ENCODE peak calls at places on chromosomes 2 and 18, in four cellular contexts. One of them, this sample, is unnamed.

GRCh38 chr2:128472789-128473174 is 154.1 kb upstream of the HS6ST1 start:
- DNase-seq in K562: no peak
- DNase-seq in GM12878: no peak
- DNase-seq in HepG2: no peak
- DNase-seq in this sample: no peak

GRCh38 chr18:48926420-48926857 is 24.3 kb downstream of the SMAD7 start:
- DNase-seq in K562: no peak
- DNase-seq in GM12878: no peak
- DNase-seq in HepG2: peak; percentile 89
- DNase-seq in this sample: no peak

GRCh38 chr2:239927424-239927981 is 97.6 kb downstream of the NDUFA10 start:
- DNase-seq in K562: peak; percentile 77
- DNase-seq in GM12878: no peak
- DNase-seq in HepG2: peak; percentile 75
- DNase-seq in this sample: peak; percentile 89

GRCh38 chr18:38047820-38048219 is 482.2 kb upstream of the CELF4 start:
- DNase-seq in K562: no peak
- DNase-seq in GM12878: no peak
- DNase-seq in HepG2: no peak
- DNase-seq in this sample: no peak

GRCh38 chr2:69469784-69470183 is 32.5 kb upstream of the NFU1 start:
- DNase-seq in K562: no peak
- DNase-seq in GM12878: no peak
- DNase-seq in HepG2: no peak
- DNase-seq in this sample: no peak

GRCh38 chr2:159936471-159936870 is 125.9 kb downstream of the PLA2R1 start:
- DNase-seq in K562: peak; percentile 37
- DNase-seq in GM12878: no peak
- DNase-seq in HepG2: no peak
- DNase-seq in this sample: peak; percentile 14

GRCh38 chr2:145043399-145043834 is 523.5 kb upstream of the ZEB2 start:
- DNase-seq in K562: peak; percentile 8
- DNase-seq in GM12878: no peak
- DNase-seq in HepG2: no peak
- DNase-seq in this sample: peak; percentile 30

GRCh38 chr18:9849407-9849961 is 36.3 kb upstream of the TXNDC2 start:
- DNase-seq in K562: peak; percentile 90
- DNase-seq in GM12878: no peak
- DNase-seq in HepG2: no peak
- DNase-seq in this sample: no peak

GRCh38 chr2:29841386-29842004 is 79.9 kb downstream of the ALK start:
- DNase-seq in K562: peak; percentile 43
- DNase-seq in GM12878: peak; percentile 7
- DNase-seq in HepG2: peak; percentile 30
- DNase-seq in this sample: peak; percentile 35

GRCh38 chr2:108220191-108220590 is 19.6 kb upstream of the SULT1C3 start:
- DNase-seq in K562: no peak
- DNase-seq in GM12878: no peak
- DNase-seq in HepG2: no peak
- DNase-seq in this sample: no peak

GRCh38 chr18:58687871-58688308 is 16.6 kb downstream of the MALT1 start:
- DNase-seq in K562: no peak
- DNase-seq in GM12878: peak; percentile 73
- DNase-seq in HepG2: no peak
- DNase-seq in this sample: no peak

GRCh38 chr18:44819944-44820510 is 139.3 kb downstream of the SETBP1 start:
- DNase-seq in K562: no peak
- DNase-seq in GM12878: no peak
- DNase-seq in HepG2: no peak
- DNase-seq in this sample: no peak

GRCh38 chr2:88227446-88227845 is 57.3 kb downstream of the THNSL2 start:
- DNase-seq in K562: no peak
- DNase-seq in GM12878: no peak
- DNase-seq in HepG2: no peak
- DNase-seq in this sample: no peak

GRCh38 chr18:22432672-22433137 is 15.0 kb upstream of the CTAGE1 start:
- DNase-seq in K562: peak; percentile 72
- DNase-seq in GM12878: no peak
- DNase-seq in HepG2: no peak
- DNase-seq in this sample: peak; percentile 70

GRCh38 chr18:56709463-56709862 is 58.3 kb downstream of the WDR7 start:
- DNase-seq in K562: peak; percentile 59
- DNase-seq in GM12878: peak; percentile 46
- DNase-seq in HepG2: peak; percentile 54
- DNase-seq in this sample: peak; percentile 22

GRCh38 chr2:234191819-234192407 is 141.4 kb downstream of the SPP2 start:
- DNase-seq in K562: no peak
- DNase-seq in GM12878: no peak
- DNase-seq in HepG2: no peak
- DNase-seq in this sample: peak; percentile 74

GRCh38 chr2:136255648-136256461 is 137.9 kb upstream of the CXCR4 start:
- DNase-seq in K562: no peak
- DNase-seq in GM12878: no peak
- DNase-seq in HepG2: no peak
- DNase-seq in this sample: no peak

GRCh38 chr18:22545091-22545795 is 127.5 kb upstream of the CTAGE1 start:
- DNase-seq in K562: no peak
- DNase-seq in GM12878: no peak
- DNase-seq in HepG2: no peak
- DNase-seq in this sample: no peak

GRCh38 chr2:38720613-38721241 is 30.4 kb downstream of the SRSF7 start:
- DNase-seq in K562: peak; percentile 55
- DNase-seq in GM12878: peak; percentile 40
- DNase-seq in HepG2: no peak
- DNase-seq in this sample: no peak

GRCh38 chr2:168611896-168612650 is 156.0 kb downstream of the CERS6 start:
- DNase-seq in K562: no peak
- DNase-seq in GM12878: no peak
- DNase-seq in HepG2: no peak
- DNase-seq in this sample: no peak

GRCh38 chr2:168614291-168615018 is 158.4 kb downstream of the CERS6 start:
- DNase-seq in K562: no peak
- DNase-seq in GM12878: no peak
- DNase-seq in HepG2: no peak
- DNase-seq in this sample: no peak

GRCh38 chr2:168611091-168611490 is 155.0 kb downstream of the CERS6 start:
- DNase-seq in K562: no peak
- DNase-seq in GM12878: no peak
- DNase-seq in HepG2: no peak
- DNase-seq in this sample: no peak

GRCh38 chr2:168613510-168613909 is 157.4 kb downstream of the CERS6 start:
- DNase-seq in K562: no peak
- DNase-seq in GM12878: no peak
- DNase-seq in HepG2: no peak
- DNase-seq in this sample: no peak

GRCh38 chr2:168612719-168613118 is 156.6 kb downstream of the CERS6 start:
- DNase-seq in K562: no peak
- DNase-seq in GM12878: no peak
- DNase-seq in HepG2: no peak
- DNase-seq in this sample: no peak
- TF ChIP-seq BHLHE40 in K562: no peak
- TF ChIP-seq BHLHE40 in GM12878: no peak
- TF ChIP-seq BHLHE40 in HepG2: no peak
- TF ChIP-seq BHLHE40 in this sample: no peak

GRCh38 chr2:10844083-10844482 is 31.5 kb upstream of the PDIA6 start:
- DNase-seq in K562: no peak
- DNase-seq in GM12878: no peak
- DNase-seq in HepG2: no peak
- DNase-seq in this sample: peak; percentile 52
- TF ChIP-seq EP300 in K562: no peak
- TF ChIP-seq EP300 in GM12878: no peak
- TF ChIP-seq EP300 in HepG2: no peak
- TF ChIP-seq EP300 in this sample: no peak

GRCh38 chr2:85215074-85216050 is 82.2 kb downstream of the TCF7L1 start:
- DNase-seq in K562: no peak
- DNase-seq in GM12878: no peak
- DNase-seq in HepG2: peak; percentile 27
- DNase-seq in this sample: no peak
- TF ChIP-seq BHLHE40 in K562: no peak
- TF ChIP-seq BHLHE40 in GM12878: no peak
- TF ChIP-seq BHLHE40 in HepG2: no peak
- TF ChIP-seq BHLHE40 in this sample: no peak

DNA sequence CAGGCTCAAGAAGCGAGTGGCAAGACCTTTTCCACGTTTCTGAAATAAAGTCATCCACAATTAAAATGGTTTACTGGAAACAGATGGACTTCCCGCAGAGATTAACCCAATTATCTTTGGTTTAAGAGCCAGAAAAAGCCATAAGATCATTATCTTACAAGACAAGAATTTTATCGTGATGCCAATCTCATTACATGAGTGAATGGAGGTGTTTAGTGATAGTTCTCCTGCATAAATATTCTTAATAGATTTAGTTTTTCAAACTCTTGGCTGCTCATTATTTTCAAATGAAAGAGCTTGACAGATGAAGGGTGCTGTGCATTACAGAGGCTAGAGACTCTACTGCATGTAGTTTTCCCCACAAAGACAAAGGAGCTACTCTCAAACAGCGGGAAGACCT is 1028.4 kb upstream of the PIK3C3 start:
- DNase-seq in K562: no peak
- DNase-seq in GM12878: no peak
- DNase-seq in HepG2: no peak
- DNase-seq in this sample: no peak
- TF ChIP-seq EP300 in K562: no peak
- TF ChIP-seq EP300 in GM12878: no peak
- TF ChIP-seq EP300 in HepG2: no peak
- TF ChIP-seq EP300 in this sample: no peak

GRCh38 chr18:76530391-76530790 is 35.3 kb upstream of the ZNF516 start:
- DNase-seq in K562: no peak
- DNase-seq in GM12878: no peak
- DNase-seq in HepG2: no peak
- DNase-seq in this sample: no peak

GRCh38 chr18:76524900-76525698 is 30.1 kb upstream of the ZNF516 start:
- DNase-seq in K562: no peak
- DNase-seq in GM12878: no peak
- DNase-seq in HepG2: peak; percentile 59
- DNase-seq in this sample: peak; percentile 46

GRCh38 chr18:76530846-76531245 is 35.8 kb upstream of the ZNF516 start:
- DNase-seq in K562: no peak
- DNase-seq in GM12878: no peak
- DNase-seq in HepG2: no peak
- DNase-seq in this sample: no peak

GRCh38 chr18:76529433-76529811 is 34.4 kb upstream of the ZNF516 start:
- DNase-seq in K562: no peak
- DNase-seq in GM12878: no peak
- DNase-seq in HepG2: no peak
- DNase-seq in this sample: no peak

GRCh38 chr18:76528477-76529432 is 33.7 kb upstream of the ZNF516 start:
- DNase-seq in K562: no peak
- DNase-seq in GM12878: peak; percentile 13
- DNase-seq in HepG2: peak; percentile 50
- DNase-seq in this sample: no peak
- TF ChIP-seq BHLHE40 in K562: no peak
- TF ChIP-seq BHLHE40 in GM12878: peak; percentile 89
- TF ChIP-seq BHLHE40 in HepG2: peak; percentile 92
- TF ChIP-seq BHLHE40 in this sample: no peak

GRCh38 chr18:61754039-61754583 is 138.7 kb downstream of the RNF152 start:
- DNase-seq in K562: no peak
- DNase-seq in GM12878: no peak
- DNase-seq in HepG2: no peak
- DNase-seq in this sample: no peak
- TF ChIP-seq EP300 in K562: no peak
- TF ChIP-seq EP300 in GM12878: no peak
- TF ChIP-seq EP300 in HepG2: no peak
- TF ChIP-seq EP300 in this sample: no peak

This sample was measured in A549.